ENCODE peak calls at places on chromosomes 1 and 21, in four cellular contexts. One of them, this sample, is unnamed.
A peak's percentile ranks its signal among the peaks of the same experiment; 100 is the strongest.

GRCh38 chr1:39124282-39124681 is 80.2 kb upstream of the MACF1 start:
- DNase-seq in IMR-90: no peak
- DNase-seq in mesendoderm: no peak
- DNase-seq in H1: no peak
- DNase-seq in this sample: no peak

GRCh38 chr21:42222386-42222785 is 3.4 kb downstream of the ABCG1 start:
- DNase-seq in IMR-90: no peak
- DNase-seq in mesendoderm: no peak
- DNase-seq in H1: no peak
- DNase-seq in this sample: no peak

GRCh38 chr1:79043506-79043905 is 37.0 kb upstream of the ADGRL4 start:
- DNase-seq in IMR-90: peak; percentile 55
- DNase-seq in mesendoderm: peak; percentile 44
- DNase-seq in H1: no peak
- DNase-seq in this sample: no peak

GRCh38 chr1:165225650-165226049 is 130.9 kb downstream of the LMX1A start:
- DNase-seq in IMR-90: no peak
- DNase-seq in mesendoderm: no peak
- DNase-seq in H1: no peak
- DNase-seq in this sample: no peak

GRCh38 chr1:31529999-31530705 is 46.2 kb upstream of the TINAGL1 start:
- DNase-seq in IMR-90: peak; percentile 34
- DNase-seq in mesendoderm: no peak
- DNase-seq in H1: no peak
- DNase-seq in this sample: no peak

GRCh38 chr1:202680586-202681352 is 29.5 kb downstream of the SYT2 start:
- DNase-seq in IMR-90: no peak
- DNase-seq in mesendoderm: peak; percentile 69
- DNase-seq in H1: no peak
- DNase-seq in this sample: peak; percentile 69

GRCh38 chr21:42093991-42094417 is 22.9 kb downstream of the UMODL1 start:
- DNase-seq in IMR-90: peak; percentile 93
- DNase-seq in mesendoderm: no peak
- DNase-seq in H1: no peak
- DNase-seq in this sample: no peak

GRCh38 chr21:39666681-39667315 is 54.1 kb downstream of the B3GALT5 start:
- DNase-seq in IMR-90: no peak
- DNase-seq in mesendoderm: no peak
- DNase-seq in H1: no peak
- DNase-seq in this sample: no peak

GRCh38 chr1:113991467-113991997 is 12.3 kb downstream of the OLFML3 start:
- DNase-seq in IMR-90: no peak
- DNase-seq in mesendoderm: no peak
- DNase-seq in H1: no peak
- DNase-seq in this sample: no peak

GRCh38 chr1:162279099-162279498 is 97.6 kb downstream of the SPATA46 start:
- DNase-seq in IMR-90: no peak
- DNase-seq in mesendoderm: no peak
- DNase-seq in H1: no peak
- DNase-seq in this sample: no peak

GRCh38 chr1:213564215-213564659 is 423.5 kb upstream of the PROX1 start:
- DNase-seq in IMR-90: no peak
- DNase-seq in mesendoderm: peak; percentile 70
- DNase-seq in H1: no peak
- DNase-seq in this sample: no peak

GRCh38 chr1:24765308-24765988 is 20.2 kb downstream of the CLIC4 start:
- DNase-seq in IMR-90: peak; percentile 60
- DNase-seq in mesendoderm: peak; percentile 65
- DNase-seq in H1: peak; percentile 23
- DNase-seq in this sample: no peak

GRCh38 chr1:18668750-18669404 is 38.2 kb downstream of the PAX7 start:
- DNase-seq in IMR-90: no peak
- DNase-seq in mesendoderm: no peak
- DNase-seq in H1: no peak
- DNase-seq in this sample: no peak

GRCh38 chr21:39114871-39115658 is 68.2 kb downstream of the PSMG1 start:
- DNase-seq in IMR-90: peak; percentile 74
- DNase-seq in mesendoderm: no peak
- DNase-seq in H1: no peak
- DNase-seq in this sample: no peak

GRCh38 chr1:101238041-101238515 is 1.3 kb downstream of the S1PR1 start:
- DNase-seq in IMR-90: no peak
- DNase-seq in mesendoderm: no peak
- DNase-seq in H1: no peak
- DNase-seq in this sample: no peak

GRCh38 chr1:53971718-53972117 is 25.6 kb downstream of the LRRC42 start:
- DNase-seq in IMR-90: peak; percentile 78
- DNase-seq in mesendoderm: no peak
- DNase-seq in H1: no peak
- DNase-seq in this sample: no peak

GRCh38 chr21:42199488-42200463 is 19.2 kb upstream of the ABCG1 start:
- DNase-seq in IMR-90: peak; percentile 77
- DNase-seq in mesendoderm: peak; percentile 18
- DNase-seq in H1: no peak
- DNase-seq in this sample: no peak

GRCh38 chr1:5973771-5974170 is 18.5 kb downstream of the NPHP4 start:
- DNase-seq in IMR-90: no peak
- DNase-seq in mesendoderm: peak; percentile 36
- DNase-seq in H1: no peak
- DNase-seq in this sample: peak; percentile 35

GRCh38 chr21:43924421-43925095 is 59.5 kb downstream of the AGPAT3 start:
- DNase-seq in IMR-90: no peak
- DNase-seq in mesendoderm: no peak
- DNase-seq in H1: peak; percentile 46
- DNase-seq in this sample: no peak

GRCh38 chr1:160777486-160778089 is 18.4 kb upstream of the LY9 start:
- DNase-seq in IMR-90: no peak
- DNase-seq in mesendoderm: peak; percentile 82
- DNase-seq in H1: peak; percentile 70
- DNase-seq in this sample: peak; percentile 66

GRCh38 chr1:76891931-76892330 is 24.7 kb downstream of the ST6GALNAC5 start:
- DNase-seq in IMR-90: peak; percentile 61
- DNase-seq in mesendoderm: no peak
- DNase-seq in H1: no peak
- DNase-seq in this sample: no peak

GRCh38 chr1:150563340-150564038 is 14.3 kb downstream of the ADAMTSL4 start:
- DNase-seq in IMR-90: peak; percentile 43
- DNase-seq in mesendoderm: no peak
- DNase-seq in H1: no peak
- DNase-seq in this sample: no peak

GRCh38 chr1:15177710-15178166 is 24.2 kb downstream of the TMEM51 start:
- DNase-seq in IMR-90: no peak
- DNase-seq in mesendoderm: no peak
- DNase-seq in H1: no peak
- DNase-seq in this sample: no peak

GRCh38 chr1:67653304-67653703 is 31.7 kb upstream of the GADD45A start:
- DNase-seq in IMR-90: no peak
- DNase-seq in mesendoderm: no peak
- DNase-seq in H1: no peak
- DNase-seq in this sample: no peak

GRCh38 chr21:29753216-29753615 is 186.6 kb downstream of the GRIK1 start:
- DNase-seq in IMR-90: no peak
- DNase-seq in mesendoderm: no peak
- DNase-seq in H1: no peak
- DNase-seq in this sample: no peak

GRCh38 chr1:196259291-196259690 is 348.9 kb downstream of the KCNT2 start:
- DNase-seq in IMR-90: no peak
- DNase-seq in mesendoderm: no peak
- DNase-seq in H1: no peak
- DNase-seq in this sample: no peak

GRCh38 chr1:27296773-27297214 is 25.2 kb upstream of the TMEM222 start:
- DNase-seq in IMR-90: peak; percentile 54
- DNase-seq in mesendoderm: peak; percentile 72
- DNase-seq in H1: peak; percentile 94
- DNase-seq in this sample: peak; percentile 75

GRCh38 chr1:222623458-222623857 is 5.6 kb downstream of the MIA3 start:
- DNase-seq in IMR-90: no peak
- DNase-seq in mesendoderm: no peak
- DNase-seq in H1: no peak
- DNase-seq in this sample: no peak

GRCh38 chr1:18344755-18345154 is 136.0 kb upstream of the KLHDC7A start:
- DNase-seq in IMR-90: no peak
- DNase-seq in mesendoderm: no peak
- DNase-seq in H1: no peak
- DNase-seq in this sample: no peak

GRCh38 chr1:110634455-110635281 is 28.5 kb upstream of the KCNA2 start:
- DNase-seq in IMR-90: peak; percentile 76
- DNase-seq in mesendoderm: no peak
- DNase-seq in H1: no peak
- DNase-seq in this sample: no peak

GRCh38 chr1:64829411-64830033 is 84.6 kb downstream of the RAVER2 start:
- DNase-seq in IMR-90: no peak
- DNase-seq in mesendoderm: peak; percentile 64
- DNase-seq in H1: no peak
- DNase-seq in this sample: no peak

GRCh38 chr1:244207935-244208244 is 156.8 kb downstream of the ZBTB18 start:
- DNase-seq in IMR-90: peak; percentile 27
- DNase-seq in mesendoderm: no peak
- DNase-seq in H1: no peak
- DNase-seq in this sample: no peak

GRCh38 chr1:42214447-42214871 is 49.9 kb upstream of the GUCA2A start:
- DNase-seq in IMR-90: peak; percentile 80
- DNase-seq in mesendoderm: no peak
- DNase-seq in H1: no peak
- DNase-seq in this sample: no peak

DNA sequence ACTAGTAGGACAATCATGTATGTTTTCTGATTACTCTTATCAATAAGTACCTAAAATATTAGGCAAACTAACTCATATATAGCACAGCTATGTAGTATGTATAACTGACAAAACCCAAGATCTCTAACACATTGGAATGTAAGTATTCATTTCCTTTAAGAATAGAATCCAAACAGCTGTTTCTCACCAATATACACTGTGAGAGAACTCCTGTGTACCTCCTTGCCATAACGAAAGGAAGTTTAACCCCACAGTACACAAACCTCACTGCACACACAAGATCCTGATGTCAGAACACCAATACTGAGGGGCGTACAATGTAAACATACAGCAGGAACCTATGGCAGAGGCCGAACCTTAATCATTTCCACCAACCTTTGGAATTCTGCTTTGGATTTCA is 113.0 kb downstream of the SMYD3 start:
- DNase-seq in IMR-90: peak; percentile 58
- DNase-seq in mesendoderm: no peak
- DNase-seq in H1: no peak
- DNase-seq in this sample: no peak
- H3K27me3 ChIP-seq in IMR-90: no peaks in the 10 kb centered on the region
- H3K27me3 ChIP-seq in mesendoderm: no peaks in the 10 kb centered on the region
- H3K27me3 ChIP-seq in H1: no peaks in the 10 kb centered on the region
- H3K27me3 ChIP-seq in this sample: no peaks in the 10 kb centered on the region

DNA sequence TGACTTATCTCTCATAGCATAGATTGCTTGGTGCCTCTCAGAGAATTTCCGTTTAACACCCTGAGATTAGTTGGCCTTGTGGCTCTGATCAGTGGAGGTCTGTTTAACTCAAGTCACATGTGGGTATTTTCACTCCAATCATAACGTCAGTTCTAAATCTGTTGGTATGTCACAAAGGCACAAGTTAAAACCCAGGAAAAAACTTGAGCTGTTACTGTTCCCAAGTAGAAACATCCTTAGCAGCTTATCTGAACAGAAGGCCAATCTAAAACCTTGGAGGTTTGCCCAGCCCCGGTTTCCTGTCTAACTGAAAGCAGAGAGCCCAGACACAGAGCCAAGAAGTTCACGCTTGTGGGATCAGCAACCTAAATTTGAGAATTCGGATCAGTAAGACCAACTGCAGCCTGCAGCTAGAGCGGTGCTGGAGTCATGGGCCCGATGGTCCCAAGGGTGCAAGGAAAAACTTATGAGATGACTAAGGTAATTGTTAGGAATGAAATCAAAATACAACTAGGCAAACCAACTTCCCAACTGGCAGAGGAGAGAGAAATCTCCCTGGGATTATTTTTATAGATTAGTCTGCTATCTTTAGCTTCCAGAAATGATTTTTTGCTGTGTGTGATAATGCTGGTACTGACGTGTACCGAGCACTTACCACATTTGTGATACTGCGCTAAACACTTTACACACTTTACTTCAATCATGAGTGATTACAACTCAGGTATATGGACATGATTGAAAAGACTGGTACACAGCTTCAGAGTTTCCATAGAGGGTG is 90.2 kb upstream of the C1orf21 start:
- DNase-seq in IMR-90: peak; percentile 91
- DNase-seq in mesendoderm: peak; percentile 90
- DNase-seq in H1: no peak
- DNase-seq in this sample: no peak
- H2BK120ac ChIP-seq in IMR-90: peak overlapping the region; percentile 33
- H2BK120ac ChIP-seq in mesendoderm: no peak overlapping the region
- H2BK120ac ChIP-seq in H1: no peak overlapping the region
- H2BK120ac ChIP-seq in this sample: no peak overlapping the region

DNA sequence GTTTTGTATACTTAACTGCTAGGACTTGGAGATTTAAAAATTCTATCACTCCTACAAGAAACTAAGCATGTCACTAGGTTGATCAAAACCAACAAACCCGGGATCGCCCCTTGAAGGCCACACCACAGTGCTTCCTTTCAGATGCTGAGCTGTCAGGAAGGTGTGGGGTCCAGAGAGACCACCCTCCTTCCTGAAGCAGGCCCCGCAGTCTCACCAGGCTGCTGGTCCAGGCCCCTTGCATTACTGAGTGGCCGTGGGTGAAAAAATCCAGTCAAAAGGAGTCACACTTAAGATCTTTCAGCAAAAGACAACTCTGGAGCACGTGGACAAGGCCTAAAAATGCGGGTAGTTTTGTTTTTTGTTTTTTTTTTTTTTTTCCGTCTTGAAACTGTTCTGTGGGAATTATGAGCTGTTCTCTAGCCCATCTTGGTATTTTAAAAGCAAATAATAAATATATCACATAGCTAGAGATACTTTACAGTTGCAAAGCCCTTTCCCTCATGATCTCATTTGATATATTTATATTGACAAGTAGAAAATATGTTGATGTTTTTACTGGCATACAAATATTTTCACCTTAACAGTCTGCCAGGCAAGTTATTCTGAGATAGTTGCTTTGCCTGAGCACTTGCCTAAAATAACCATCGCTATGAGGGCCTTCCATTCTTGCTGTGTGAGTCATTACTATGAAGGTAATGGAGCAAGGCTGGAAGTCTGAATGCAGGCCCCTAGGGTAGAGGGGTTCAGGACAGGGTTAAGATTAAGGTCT is 73.1 kb upstream of the EDEM3 start:
- DNase-seq in IMR-90: peak; percentile 73
- DNase-seq in mesendoderm: peak; percentile 86
- DNase-seq in H1: no peak
- DNase-seq in this sample: peak; percentile 33
- H3K56ac ChIP-seq in IMR-90: no peak overlapping the region
- H3K56ac ChIP-seq in mesendoderm: peak overlapping the region; percentile 58
- H3K56ac ChIP-seq in H1: no peak overlapping the region
- H3K56ac ChIP-seq in this sample: no peak overlapping the region

DNA sequence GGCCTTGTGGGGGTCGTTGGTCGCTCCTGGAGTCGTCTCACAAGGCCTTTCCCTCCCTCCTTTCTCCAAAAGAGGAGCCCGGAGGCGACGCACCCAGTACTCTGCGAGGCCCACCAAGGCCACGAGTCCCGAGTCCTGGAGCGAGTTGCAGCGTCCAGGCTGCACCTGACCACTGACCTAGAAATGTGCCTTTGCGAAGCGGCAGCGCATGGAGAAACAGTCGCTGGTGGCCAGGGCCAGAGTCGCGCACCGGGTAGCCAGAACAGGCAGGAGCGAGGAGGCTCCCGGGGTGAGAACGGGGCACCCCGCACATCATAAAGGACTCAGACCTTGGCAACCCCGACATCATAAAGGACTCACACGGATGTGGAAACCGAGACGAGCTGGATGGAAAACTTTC is 318.4 kb downstream of the FAM72C start:
- DNase-seq in IMR-90: no peak
- DNase-seq in mesendoderm: no peak
- DNase-seq in H1: no peak
- DNase-seq in this sample: no peak
- H3K27me3 ChIP-seq in IMR-90: peaks cover 25% of the 10 kb centered on the region
- H3K27me3 ChIP-seq in mesendoderm: no peaks in the 10 kb centered on the region
- H3K27me3 ChIP-seq in H1: no peaks in the 10 kb centered on the region
- H3K27me3 ChIP-seq in this sample: no peaks in the 10 kb centered on the region

This sample was measured in H9.